ENCODE peak calls at places on chromosomes 16 and 17, in six cellular contexts. E, X, I, B, Z and U are unnamed samples. For H3K4me1, the result is how much of the 10 kb centered on the place peaks cover.

GRCh38 chr16:70573451-70574121 is 50.0 kb downstream of the SF3B3 start:
- DNase-seq in B (peak), E (no peak), X (peak), Z (peak), I (no peak), U (no peak)

GRCh38 chr17:45339646-45340605 is 23.1 kb upstream of the MAP3K14 start:
- DNase-seq in X (no peak), I (no peak), Z (no peak), B (no peak), E (no peak), U (peak)

GRCh38 chr16:80924372-80924978 is 82.2 kb downstream of the CMC2 start:
- DNase-seq in E (peak), Z (peak), B (peak), X (no peak), I (peak), U (peak)

GRCh38 chr17:49851387-49852291 is 3.8 kb upstream of the TAC4 start:
- DNase-seq in I (peak), B (peak), E (peak), Z (peak), X (no peak), U (peak)

GRCh38 chr17:33778505-33779398 is 476.3 kb upstream of the CCL2 start:
- DNase-seq in X (peak), B (peak), I (peak), E (peak), Z (peak), U (peak)

GRCh38 chr16:70703041-70703834 is 17.4 kb upstream of the MTSS2 start:
- DNase-seq in Z (no peak), E (no peak), B (peak), I (peak), X (no peak), U (no peak)

GRCh38 chr16:66538910-66539309 is 11.0 kb downstream of the TK2 start:
- DNase-seq in X (no peak), B (no peak), I (peak), Z (no peak), E (no peak), U (peak)

GRCh38 chr16:8962393-8963009 is 1.2 kb downstream of the USP7 start:
- DNase-seq in Z (peak), I (no peak), X (peak), E (peak), B (no peak), U (peak)

GRCh38 chr17:42310281-42311156 is 22.2 kb downstream of the STAT5A start:
- DNase-seq in B (no peak), X (no peak), Z (no peak), E (no peak), I (no peak), U (no peak)

GRCh38 chr17:42311240-42312034 is 23.1 kb downstream of the STAT5A start:
- DNase-seq in I (peak), Z (peak), X (peak), E (peak), B (peak), U (peak)

GRCh38 chr17:42306385-42306667 is 18.0 kb downstream of the STAT5A start:
- DNase-seq in I (no peak), B (no peak), X (no peak), E (no peak), Z (no peak), U (no peak)

GRCh38 chr17:42307362-42307927 is 19.1 kb downstream of the STAT5A start:
- DNase-seq in X (no peak), E (no peak), I (no peak), Z (no peak), B (no peak), U (no peak)

GRCh38 chr17:42309142-42309541 is 20.8 kb downstream of the STAT5A start:
- DNase-seq in B (no peak), I (no peak), E (no peak), Z (no peak), X (no peak), U (no peak)
- H3K4me1 ChIP-seq in B (under half), I (half or more), E (under half), Z (under half), X (under half), U (under half)

DNA sequence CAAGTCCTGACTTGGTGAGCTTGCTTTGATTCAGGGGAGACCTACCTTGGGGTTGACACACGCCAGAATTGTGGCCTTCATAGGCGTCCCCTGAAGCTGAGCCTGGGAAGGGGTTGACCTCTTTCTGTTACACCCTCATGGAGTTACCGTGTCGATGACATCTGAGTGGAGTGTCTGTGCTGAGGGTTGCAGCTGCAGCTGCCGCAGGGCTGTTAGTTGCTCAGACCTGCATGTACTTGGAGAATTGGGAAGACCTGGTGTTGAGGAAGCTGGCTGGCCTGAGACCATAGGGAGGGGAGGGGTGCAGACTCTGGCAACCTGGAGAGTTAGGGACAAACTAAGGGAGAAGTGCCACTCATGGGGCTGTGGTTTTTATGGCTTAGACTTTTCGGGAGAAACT is 9.6 kb downstream of the GSE1 start:
- DNase-seq in X (no peak), I (no peak), B (no peak), Z (no peak), E (no peak), U (no peak)
- H3K4me1 ChIP-seq in X (under half), I (under half), B (under half), Z (under half), E (half or more), U (under half)

DNA sequence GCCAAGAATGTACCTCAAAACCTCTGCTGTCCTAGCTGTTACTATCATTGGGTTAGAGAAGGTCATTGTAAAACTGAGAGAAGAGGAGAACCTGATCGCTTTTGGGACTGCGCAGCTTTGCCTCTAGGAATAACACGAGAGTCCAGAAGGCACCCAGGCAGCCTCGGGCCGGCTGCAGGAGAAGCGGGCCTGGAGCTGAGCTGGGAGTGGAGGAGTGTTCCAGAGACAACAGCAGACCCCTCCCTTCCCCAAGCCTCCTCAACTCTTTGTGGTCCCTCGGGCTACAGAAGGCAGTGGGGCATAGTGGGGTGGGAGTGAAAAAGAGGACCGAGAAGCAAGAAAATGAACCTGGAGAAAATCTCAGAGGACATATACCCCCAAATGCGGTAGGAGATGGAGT is 13.1 kb upstream of the HOXB2 start:
- DNase-seq in I (no peak), Z (no peak), E (no peak), B (no peak), X (no peak), U (no peak)
- H3K4me1 ChIP-seq in I (under half), Z (under half), E (under half), B (under half), X (under half), U (under half)

GRCh38 chr16:89166696-89167424 is 4.7 kb upstream of the CDH15 start:
- DNase-seq in E (no peak), B (no peak), X (no peak), I (no peak), Z (no peak), U (no peak)
- H3K4me1 ChIP-seq in E (under half), B (under half), X (under half), I (under half), Z (under half), U (under half)